ENCODE peak calls at places on chromosomes 6 and 20, in ten cellular contexts. C, H, T, S, W, A, R, M, U and O are unnamed samples.

GRCh38 chr20:1734269-1734858 is 76.8 kb upstream of the SIRPG start:
- DNase-seq in R (no peak), M (peak), A (no peak), H (no peak), C (no peak), U (no peak), T (peak), S (no peak), W (peak), O (no peak)

GRCh38 chr6:121479486-121480098 is 44.1 kb downstream of the GJA1 start:
- DNase-seq in W (peak), C (no peak), M (no peak), S (no peak), U (no peak), T (no peak), R (no peak), A (no peak), H (no peak), O (no peak)

GRCh38 chr6:137697267-137697938 is 169.7 kb upstream of the TNFAIP3 start:
- DNase-seq in S (peak), H (no peak), W (peak), U (peak), T (peak), A (no peak), R (no peak), C (no peak), M (no peak), O (no peak)

GRCh38 chr6:27962506-27962905 is 5.5 kb downstream of the OR2B6 start:
- DNase-seq in C (no peak), M (no peak), W (peak), R (no peak), H (no peak), A (no peak), U (no peak), T (no peak), S (no peak), O (no peak)

GRCh38 chr6:156454867-156455266 is 322.3 kb upstream of the ARID1B start:
- DNase-seq in A (no peak), T (no peak), W (no peak), U (no peak), H (no peak), S (no peak), R (no peak), M (no peak), C (no peak), O (no peak)

GRCh38 chr6:43242908-43243648 is at the start of gene TTBK1:
- DNase-seq in T (no peak), R (peak), M (peak), S (no peak), A (no peak), H (no peak), U (no peak), W (no peak), C (no peak), O (no peak)

GRCh38 chr6:105317607-105318533 is 85.0 kb downstream of the PREP start:
- DNase-seq in T (peak), S (peak), H (no peak), W (peak), A (no peak), R (peak), C (no peak), M (no peak), U (no peak), O (no peak)

GRCh38 chr6:72464791-72465691 is 156.8 kb upstream of the KCNQ5 start:
- DNase-seq in T (no peak), C (no peak), U (no peak), S (peak), A (no peak), R (no peak), W (peak), H (no peak), M (no peak), O (no peak)

GRCh38 chr6:112800916-112801315 is 453.8 kb downstream of the RFPL4B start:
- DNase-seq in W (peak), S (no peak), A (no peak), R (no peak), H (no peak), T (no peak), C (no peak), M (no peak), U (no peak), O (no peak)

GRCh38 chr6:118580585-118581419 is 32.7 kb downstream of the PLN start:
- DNase-seq in U (peak), A (no peak), S (peak), C (no peak), M (no peak), H (no peak), W (peak), T (peak), R (peak), O (no peak)

GRCh38 chr6:25699649-25700048 is 47.6 kb downstream of the SCGN start:
- DNase-seq in C (no peak), R (no peak), S (no peak), W (no peak), A (no peak), M (no peak), H (no peak), T (no peak), U (no peak), O (no peak)

GRCh38 chr6:39214120-39214813 is 15.0 kb downstream of the KCNK5 start:
- DNase-seq in W (no peak), H (no peak), S (no peak), T (no peak), R (no peak), C (no peak), A (no peak), M (no peak), U (no peak), O (no peak)

GRCh38 chr6:45959534-45960195 is 56.0 kb downstream of the CLIC5 start:
- DNase-seq in U (no peak), A (no peak), R (peak), W (peak), H (no peak), C (no peak), S (no peak), T (peak), M (no peak), O (no peak)

GRCh38 chr20:49475979-49476378 is 6.5 kb downstream of the KCNB1 start:
- DNase-seq in M (no peak), C (no peak), U (no peak), H (no peak), S (no peak), T (no peak), R (no peak), A (no peak), W (peak), O (no peak)

GRCh38 chr6:90118581-90118980 is 178.1 kb downstream of the BACH2 start:
- DNase-seq in U (no peak), A (no peak), W (no peak), M (no peak), H (no peak), S (no peak), C (no peak), R (peak), T (no peak), O (no peak)

GRCh38 chr6:14280766-14281293 is 163.3 kb downstream of the CD83 start:
- DNase-seq in S (no peak), H (no peak), A (no peak), C (no peak), M (no peak), R (no peak), T (no peak), W (no peak), U (no peak), O (no peak)

GRCh38 chr6:125835221-125835744 is 44.5 kb downstream of the NCOA7 start:
- DNase-seq in T (peak), H (no peak), M (no peak), W (no peak), U (no peak), R (no peak), S (no peak), C (no peak), A (no peak), O (no peak)

GRCh38 chr6:118748311-118749062 is 97.1 kb upstream of the CEP85L start:
- DNase-seq in W (peak), U (no peak), S (peak), R (peak), A (no peak), M (no peak), T (peak), H (no peak), C (no peak), O (peak)

GRCh38 chr20:16740365-16741072 is 7.6 kb upstream of the OTOR start:
- DNase-seq in M (no peak), T (no peak), H (no peak), S (no peak), C (no peak), A (no peak), R (no peak), W (no peak), U (no peak), O (no peak)

GRCh38 chr6:69061066-69061465 is 426.0 kb downstream of the ADGRB3 start:
- DNase-seq in R (no peak), T (no peak), A (no peak), H (no peak), W (no peak), C (no peak), M (no peak), U (no peak), S (no peak), O (no peak)

GRCh38 chr20:35302421-35303335 is 10.5 kb upstream of the FAM83C start:
- DNase-seq in R (no peak), H (no peak), M (no peak), A (no peak), T (no peak), S (no peak), C (no peak), W (peak), U (no peak), O (no peak)

GRCh38 chr20:44435630-44436335 is 39.9 kb upstream of the TTPAL start:
- DNase-seq in M (no peak), C (no peak), T (no peak), S (no peak), A (no peak), W (no peak), U (peak), H (no peak), R (no peak), O (no peak)

GRCh38 chr6:155026366-155027045 is 31.4 kb downstream of the TIAM2 start:
- DNase-seq in U (no peak), C (no peak), T (peak), W (peak), H (no peak), R (no peak), M (no peak), A (no peak), S (peak), O (no peak)

GRCh38 chr6:33156561-33156960 is 35.7 kb downstream of the COL11A2 start:
- DNase-seq in M (no peak), H (no peak), S (no peak), W (no peak), A (no peak), C (no peak), U (no peak), R (no peak), T (no peak), O (no peak)

GRCh38 chr6:5905431-5906339 is 101.0 kb downstream of the NRN1 start:
- DNase-seq in R (no peak), T (no peak), M (no peak), W (peak), U (peak), S (peak), A (no peak), H (no peak), C (no peak), O (peak)

GRCh38 chr6:53984163-53984562 is 127.1 kb upstream of the MLIP start:
- DNase-seq in S (no peak), A (no peak), M (no peak), C (no peak), T (peak), U (no peak), W (peak), R (no peak), H (no peak), O (no peak)

GRCh38 chr6:4133941-4134838 is 1.2 kb downstream of the ECI2 start:
- DNase-seq in W (peak), U (peak), A (peak), R (no peak), M (peak), H (no peak), T (peak), S (peak), C (no peak), O (peak)